ENCODE peak calls at places on chromosomes 16 and 17, in eight cellular contexts. O, R, M, C, N, X, V and S are unnamed samples.

GRCh38 chr17:30599424-30600061 is 122.3 kb downstream of the GOSR1 start:
- DNase-seq in O (no peak), R (no peak), M (no peak), C (no peak), N (no peak), X (no peak), V (no peak), S (no peak)

GRCh38 chr16:25691519-25692091 is at the start of gene HS3ST4:
- DNase-seq in O (no peak), R (no peak), M (no peak), C (no peak), N (no peak), X (no peak), V (no peak), S (no peak)

GRCh38 chr17:61809816-61810392 is 53.4 kb downstream of the BRIP1 start:
- DNase-seq in O (no peak), R (no peak), M (peak; percentile 78), C (no peak), N (no peak), X (peak; percentile 41), V (no peak), S (no peak)

GRCh38 chr16:473046-474043 is 47.9 kb downstream of the RAB11FIP3 start:
- DNase-seq in O (no peak), R (no peak), M (no peak), C (no peak), N (no peak), X (no peak), V (no peak), S (no peak)

GRCh38 chr16:35497399-35497798 is 2038.0 kb downstream of the TP53TG3F start:
- DNase-seq in O (no peak), R (no peak), M (no peak), C (no peak), N (no peak), X (no peak), V (no peak), S (no peak)

GRCh38 chr16:8590161-8590688 is at the start of gene TMEM114:
- DNase-seq in O (no peak), R (no peak), M (no peak), C (no peak), N (no peak), X (no peak), V (no peak), S (no peak)

GRCh38 chr16:30348113-30348512 is 7.0 kb downstream of the CD2BP2 start:
- DNase-seq in O (no peak), R (no peak), M (no peak), C (no peak), N (no peak), X (no peak), V (no peak), S (no peak)

GRCh38 chr16:88282221-88283041 is 100.3 kb upstream of the ZNF469 start:
- DNase-seq in O (no peak), R (no peak), M (peak; percentile 40), C (no peak), N (no peak), X (no peak), V (no peak), S (no peak)

GRCh38 chr17:57739402-57740224 is 5.5 kb downstream of the CCDC182 start:
- DNase-seq in O (peak; percentile 54), R (no peak), M (peak; percentile 21), C (no peak), N (no peak), X (peak; percentile 51), V (peak; percentile 2), S (no peak)

GRCh38 chr17:56172517-56172982 is 19.3 kb downstream of the ANKFN1 start:
- DNase-seq in O (no peak), R (no peak), M (no peak), C (no peak), N (no peak), X (no peak), V (no peak), S (no peak)

GRCh38 chr17:7704601-7705268 is at the start of gene EFNB3:
- DNase-seq in O (peak; percentile 33), R (no peak), M (peak; percentile 66), C (no peak), N (no peak), X (peak; percentile 78), V (no peak), S (no peak)

GRCh38 chr16:12340151-12340733 is 363.7 kb downstream of the SNX29 start:
- DNase-seq in O (peak; percentile 31), R (no peak), M (peak; percentile 21), C (no peak), N (no peak), X (no peak), V (no peak), S (peak; percentile 3)

GRCh38 chr17:2693561-2694380 is 17.8 kb downstream of the CLUH start:
- DNase-seq in O (no peak), R (no peak), M (no peak), C (no peak), N (no peak), X (no peak), V (no peak), S (no peak)

GRCh38 chr17:75124041-75124818 is 7.3 kb downstream of the NT5C start:
- DNase-seq in O (peak; percentile 99), R (no peak), M (peak; percentile 78), C (no peak), N (no peak), X (peak; percentile 97), V (no peak), S (no peak)

GRCh38 chr17:10683853-10684252 is 13.5 kb downstream of the SCO1 start:
- DNase-seq in O (peak; percentile 21), R (no peak), M (peak; percentile 55), C (no peak), N (no peak), X (peak; percentile 15), V (no peak), S (no peak)

GRCh38 chr17:20805751-20806150 is 226.2 kb downstream of the CDRT15L2 start:
- DNase-seq in O (no peak), R (no peak), M (no peak), C (no peak), N (no peak), X (no peak), V (no peak), S (no peak)

GRCh38 chr16:20887207-20887606 is 13.0 kb downstream of the DCUN1D3 start:
- DNase-seq in O (no peak), R (no peak), M (no peak), C (no peak), N (no peak), X (no peak), V (no peak), S (no peak)

GRCh38 chr16:64948056-64948455 is 173.8 kb downstream of the CDH11 start:
- DNase-seq in O (no peak), R (no peak), M (no peak), C (no peak), N (no peak), X (no peak), V (no peak), S (no peak)

GRCh38 chr16:2008009-2008526 is 1.6 kb downstream of the ZNF598 start:
- DNase-seq in O (no peak), R (no peak), M (peak; percentile 72), C (no peak), N (no peak), X (no peak), V (no peak), S (no peak)

GRCh38 chr16:89656435-89657121 is 930 bp downstream of the CHMP1A start:
- DNase-seq in O (no peak), R (no peak), M (no peak), C (no peak), N (no peak), X (no peak), V (no peak), S (no peak)

GRCh38 chr17:5002121-5002788 is 4.5 kb downstream of the KIF1C start:
- DNase-seq in O (no peak), R (no peak), M (no peak), C (no peak), N (no peak), X (no peak), V (no peak), S (no peak)

GRCh38 chr17:78617371-78618061 is 40.3 kb upstream of the DNAH17 start:
- DNase-seq in O (no peak), R (no peak), M (no peak), C (no peak), N (no peak), X (no peak), V (no peak), S (no peak)

GRCh38 chr17:8126306-8127066 is 2.6 kb upstream of the HES7 start:
- DNase-seq in O (peak; percentile 65), R (peak; percentile 45), M (no peak), C (no peak), N (no peak), X (no peak), V (peak; percentile 32), S (no peak)

GRCh38 chr16:73231969-73232554 is 184.1 kb upstream of the ZFHX3 start:
- DNase-seq in O (no peak), R (no peak), M (peak; percentile 14), C (no peak), N (no peak), X (no peak), V (no peak), S (no peak)

GRCh38 chr17:41340496-41340895 is 10.1 kb downstream of the KRT33A start:
- DNase-seq in O (no peak), R (no peak), M (no peak), C (no peak), N (no peak), X (no peak), V (no peak), S (no peak)

GRCh38 chr16:67475051-67475450 is 5.9 kb downstream of the ATP6V0D1 start:
- DNase-seq in O (no peak), R (no peak), M (no peak), C (no peak), N (no peak), X (no peak), V (no peak), S (no peak)